ENCODE peak calls at places on chromosome 2, in seven cellular contexts. D, R, S, K, W, Z and F are unnamed samples.

GRCh38 chr2:46876741-46877384 is 38.7 kb downstream of the MCFD2 start:
- DNase-seq in D (no peak), R (peak), S (no peak), K (no peak), W (no peak), Z (peak), F (peak)

GRCh38 chr2:52880872-52881271 is 886.7 kb upstream of the CHAC2 start:
- DNase-seq in D (no peak), R (no peak), S (no peak), K (no peak), W (no peak), Z (no peak), F (no peak)

GRCh38 chr2:24048662-24049484 is 668 bp upstream of the FKBP1B start:
- DNase-seq in D (no peak), R (no peak), S (no peak), K (no peak), W (no peak), Z (no peak), F (no peak)

GRCh38 chr2:9473308-9473984 is 905 bp upstream of the IAH1 start:
- DNase-seq in D (no peak), R (peak), S (no peak), K (peak), W (no peak), Z (no peak), F (peak)

GRCh38 chr2:3597567-3597966 is 2.7 kb downstream of the COLEC11 start:
- DNase-seq in D (no peak), R (no peak), S (peak), K (no peak), W (no peak), Z (no peak), F (no peak)

GRCh38 chr2:26568076-26568890 is 72.9 kb downstream of the CIB4 start:
- DNase-seq in D (no peak), R (no peak), S (no peak), K (no peak), W (no peak), Z (peak), F (no peak)

GRCh38 chr2:25587361-25587760 is 86.0 kb downstream of the DTNB start:
- DNase-seq in D (no peak), R (no peak), S (peak), K (no peak), W (no peak), Z (no peak), F (no peak)

GRCh38 chr2:70887208-70887549 is 48.5 kb upstream of the ATP6V1B1 start:
- DNase-seq in D (no peak), R (no peak), S (no peak), K (no peak), W (no peak), Z (no peak), F (no peak)

GRCh38 chr2:217945530-217945929 is 57.3 kb downstream of the TNS1 start:
- DNase-seq in D (no peak), R (no peak), S (no peak), K (no peak), W (no peak), Z (no peak), F (no peak)

GRCh38 chr2:8709611-8710010 is 27.8 kb downstream of the ID2 start:
- DNase-seq in D (no peak), R (no peak), S (no peak), K (no peak), W (no peak), Z (no peak), F (peak)

GRCh38 chr2:230323385-230324106 is 3.4 kb upstream of the SP140L start:
- DNase-seq in D (no peak), R (no peak), S (no peak), K (no peak), W (no peak), Z (peak), F (no peak)
- TF ChIP-seq CTCF in D (no peak), R (peak), S (no peak), K (no peak), W (no peak), Z (peak), F (no peak)

GRCh38 chr2:159807183-159808037 is 9.4 kb upstream of the CD302 start:
- DNase-seq in D (no peak), R (peak), S (peak), K (peak), W (peak), Z (peak), F (no peak)
- TF ChIP-seq CTCF in D (peak), R (peak), S (peak), K (peak), W (peak), Z (peak), F (peak)

GRCh38 chr2:35858216-35858615 is 497.4 kb upstream of the CRIM1 start:
- DNase-seq in D (no peak), R (no peak), S (no peak), K (no peak), W (no peak), Z (no peak), F (no peak)
- TF ChIP-seq CTCF in D (no peak), R (no peak), S (peak), K (no peak), W (no peak), Z (no peak), F (no peak)

GRCh38 chr2:34567128-34567527 is 968.0 kb upstream of the FAM98A start:
- DNase-seq in D (no peak), R (no peak), S (no peak), K (no peak), W (no peak), Z (no peak), F (no peak)

DNA sequence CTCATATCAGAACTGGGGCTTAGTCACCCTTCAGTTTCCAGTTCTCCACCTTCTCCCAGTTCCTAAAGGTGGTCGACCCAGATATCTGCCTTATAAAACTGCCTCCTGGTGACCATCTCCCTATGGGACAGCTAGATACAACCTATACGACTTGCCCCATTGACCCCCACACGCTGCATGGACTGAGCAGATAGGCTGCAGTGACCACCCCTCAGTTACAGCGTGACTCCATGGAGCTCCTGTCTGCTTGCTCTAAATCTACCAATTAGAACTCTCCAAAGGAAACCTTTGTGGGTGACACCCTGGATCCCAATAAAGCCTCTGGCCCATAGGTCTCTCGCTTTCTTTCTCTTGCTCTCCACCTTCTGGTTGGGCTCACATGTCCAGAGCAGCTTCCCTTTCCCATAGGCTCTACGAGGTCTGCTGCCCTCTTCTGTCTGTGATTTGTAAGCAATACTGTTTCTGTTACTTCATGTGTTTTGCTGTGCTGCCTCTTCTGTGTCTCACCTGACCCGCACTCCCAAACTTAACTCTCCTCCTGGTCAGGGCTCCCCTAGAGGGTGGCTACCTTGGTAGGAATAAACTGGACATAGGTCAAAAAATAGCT is 971.3 kb upstream of the FAM98A start:
- DNase-seq in D (no peak), R (no peak), S (no peak), K (peak), W (no peak), Z (peak), F (peak)
- TF ChIP-seq CTCF in D (no peak), R (no peak), S (peak), K (peak), W (no peak), Z (peak), F (no peak)

GRCh38 chr2:84874381-84875212 is 6.3 kb downstream of the TRABD2A start:
- DNase-seq in D (no peak), R (no peak), S (no peak), K (no peak), W (no peak), Z (no peak), F (no peak)
- TF ChIP-seq CTCF in D (no peak), R (no peak), S (no peak), K (no peak), W (no peak), Z (no peak), F (no peak)

DNA sequence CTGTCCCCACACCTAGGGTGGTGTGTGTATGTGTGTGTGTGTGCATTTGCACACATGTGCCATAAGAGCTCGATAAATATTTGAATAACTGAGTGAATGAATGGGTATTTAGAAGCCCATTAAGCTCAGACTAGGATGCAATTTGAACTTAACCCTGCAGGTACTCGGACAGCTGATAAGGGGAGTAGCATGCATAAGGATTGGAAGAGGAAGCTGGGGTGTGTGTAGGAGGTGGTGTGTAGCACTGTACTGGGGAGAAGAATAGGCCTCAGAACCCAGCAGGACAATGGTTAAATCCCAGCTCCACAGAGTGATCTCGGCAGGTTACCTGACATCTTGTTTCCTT is 1.8 kb upstream of the KCNF1 start:
- DNase-seq in D (no peak), R (no peak), S (no peak), K (no peak), W (no peak), Z (no peak), F (no peak)
- TF ChIP-seq CTCF in D (no peak), R (no peak), S (no peak), K (no peak), W (peak), Z (no peak), F (no peak)

DNA sequence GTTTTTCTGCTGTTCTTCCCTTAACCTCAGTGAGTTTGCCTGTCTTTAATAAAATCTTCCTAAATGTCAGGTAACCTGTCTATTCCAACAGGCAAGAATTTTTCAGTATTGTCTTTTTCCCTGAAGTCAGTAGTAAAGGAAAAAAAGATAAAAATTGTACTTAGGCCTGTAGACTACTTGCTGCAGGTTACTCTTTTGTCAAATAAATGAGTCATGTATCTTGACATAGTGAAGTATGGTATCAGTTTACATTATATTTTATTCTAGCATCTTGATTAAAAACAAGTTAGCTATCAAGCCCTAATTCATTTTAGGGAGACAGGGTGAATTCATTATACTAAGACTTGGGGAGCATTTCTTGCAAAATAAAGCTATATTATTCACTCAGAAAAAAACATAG is 59.8 kb downstream of the ITGA4 start:
- DNase-seq in D (no peak), R (no peak), S (no peak), K (no peak), W (no peak), Z (no peak), F (no peak)
- TF ChIP-seq CTCF in D (no peak), R (no peak), S (no peak), K (no peak), W (no peak), Z (no peak), F (no peak)

GRCh38 chr2:168135630-168136029 is 111.8 kb downstream of the STK39 start:
- DNase-seq in D (no peak), R (no peak), S (no peak), K (no peak), W (no peak), Z (no peak), F (no peak)

GRCh38 chr2:168137510-168138180 is 109.8 kb downstream of the STK39 start:
- DNase-seq in D (no peak), R (no peak), S (no peak), K (no peak), W (no peak), Z (no peak), F (no peak)

GRCh38 chr2:168138369-168138768 is 109.0 kb downstream of the STK39 start:
- DNase-seq in D (no peak), R (no peak), S (no peak), K (no peak), W (no peak), Z (no peak), F (no peak)

GRCh38 chr2:168135121-168135520 is 112.3 kb downstream of the STK39 start:
- DNase-seq in D (no peak), R (no peak), S (no peak), K (no peak), W (no peak), Z (no peak), F (no peak)

DNA sequence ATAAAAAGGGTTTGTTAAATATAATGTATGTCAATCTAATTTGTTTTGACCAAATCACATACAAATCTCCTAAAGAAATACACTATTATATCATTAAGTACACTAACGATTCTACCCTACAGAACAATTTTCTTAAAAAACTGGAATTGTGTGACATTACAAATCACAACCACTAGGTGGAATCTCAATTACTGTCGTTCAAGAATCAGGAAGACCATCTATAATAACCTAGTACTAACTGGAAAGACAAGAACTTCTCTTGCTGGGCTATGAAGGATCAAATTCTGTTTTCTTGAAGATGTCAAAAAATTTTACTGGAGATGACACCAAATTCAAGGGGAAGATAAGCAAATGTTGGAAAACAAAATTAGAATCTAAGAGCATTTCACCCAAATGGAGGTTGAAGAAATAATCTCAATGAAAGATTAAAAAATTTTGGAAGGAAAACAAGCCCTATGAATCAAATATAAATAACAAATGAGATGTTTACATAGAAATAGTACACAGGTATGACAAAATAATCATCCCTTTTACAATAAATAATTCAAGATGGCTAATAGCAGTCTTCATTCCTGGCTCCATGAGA is 110.9 kb downstream of the STK39 start:
- DNase-seq in D (no peak), R (no peak), S (peak), K (no peak), W (no peak), Z (no peak), F (no peak)
- TF ChIP-seq CTCF in D (peak), R (peak), S (peak), K (peak), W (peak), Z (peak), F (peak)

GRCh38 chr2:42921162-42921550 is 128.8 kb upstream of the HAAO start:
- DNase-seq in D (no peak), R (no peak), S (no peak), K (no peak), W (no peak), Z (peak), F (no peak)
- TF ChIP-seq CTCF in D (no peak), R (no peak), S (no peak), K (no peak), W (no peak), Z (peak), F (no peak)